ENCODE peak calls at places on chromosomes 1 and 21, in eight cellular contexts. One of them, this sample, is unnamed.
A peak's percentile ranks its signal among the peaks of the same experiment; 100 is the strongest.

GRCh38 chr21:43893536-43894205 is 28.6 kb downstream of the AGPAT3 start:
- ATAC-seq in activated T-cell treated with anti-CD3 and anti-CD28 coated beads, Interleukin-2, amount 50 U/mL, for 72 hours: peak; percentile 97
- ATAC-seq in naive thymus-derived CD8-positive, alpha-beta T cell: peak; percentile 68
- ATAC-seq in heart right ventricle: peak; percentile 69
- ATAC-seq in omental fat pad: no peak
- ATAC-seq in T-cell: peak; percentile 72
- ATAC-seq in activated B cell treated with CpG ODN at 0.5 μM for 24 hours: peak; percentile 57
- ATAC-seq in activated CD4-positive, alpha-beta T cell treated with anti-CD3 and anti-CD28 coated beads for 36 hours: peak; percentile 95
- ATAC-seq in this sample: peak; percentile 92

GRCh38 chr1:172442404-172442803 is 1.5 kb downstream of the PIGC start:
- ATAC-seq in activated T-cell treated with anti-CD3 and anti-CD28 coated beads, Interleukin-2, amount 50 U/mL, for 72 hours: no peak
- ATAC-seq in naive thymus-derived CD8-positive, alpha-beta T cell: no peak
- ATAC-seq in heart right ventricle: no peak
- ATAC-seq in omental fat pad: no peak
- ATAC-seq in T-cell: no peak
- ATAC-seq in activated B cell treated with CpG ODN at 0.5 μM for 24 hours: no peak
- ATAC-seq in activated CD4-positive, alpha-beta T cell treated with anti-CD3 and anti-CD28 coated beads for 36 hours: no peak
- ATAC-seq in this sample: no peak

GRCh38 chr1:34296059-34296458 is 119.4 kb downstream of the C1orf94 start:
- ATAC-seq in activated T-cell treated with anti-CD3 and anti-CD28 coated beads, Interleukin-2, amount 50 U/mL, for 72 hours: no peak
- ATAC-seq in naive thymus-derived CD8-positive, alpha-beta T cell: no peak
- ATAC-seq in heart right ventricle: no peak
- ATAC-seq in omental fat pad: no peak
- ATAC-seq in T-cell: no peak
- ATAC-seq in activated B cell treated with CpG ODN at 0.5 μM for 24 hours: no peak
- ATAC-seq in activated CD4-positive, alpha-beta T cell treated with anti-CD3 and anti-CD28 coated beads for 36 hours: no peak
- ATAC-seq in this sample: no peak

GRCh38 chr1:38113080-38113743 is 66.6 kb upstream of the POU3F1 start:
- ATAC-seq in activated T-cell treated with anti-CD3 and anti-CD28 coated beads, Interleukin-2, amount 50 U/mL, for 72 hours: no peak
- ATAC-seq in naive thymus-derived CD8-positive, alpha-beta T cell: no peak
- ATAC-seq in heart right ventricle: no peak
- ATAC-seq in omental fat pad: no peak
- ATAC-seq in T-cell: no peak
- ATAC-seq in activated B cell treated with CpG ODN at 0.5 μM for 24 hours: no peak
- ATAC-seq in activated CD4-positive, alpha-beta T cell treated with anti-CD3 and anti-CD28 coated beads for 36 hours: no peak
- ATAC-seq in this sample: no peak

GRCh38 chr1:179770887-179771502 is 27.9 kb downstream of the FAM163A start:
- ATAC-seq in activated T-cell treated with anti-CD3 and anti-CD28 coated beads, Interleukin-2, amount 50 U/mL, for 72 hours: no peak
- ATAC-seq in naive thymus-derived CD8-positive, alpha-beta T cell: no peak
- ATAC-seq in heart right ventricle: no peak
- ATAC-seq in omental fat pad: no peak
- ATAC-seq in T-cell: no peak
- ATAC-seq in activated B cell treated with CpG ODN at 0.5 μM for 24 hours: no peak
- ATAC-seq in activated CD4-positive, alpha-beta T cell treated with anti-CD3 and anti-CD28 coated beads for 36 hours: no peak
- ATAC-seq in this sample: no peak

GRCh38 chr1:30760596-30761311 is 3.2 kb upstream of the LAPTM5 start:
- ATAC-seq in activated T-cell treated with anti-CD3 and anti-CD28 coated beads, Interleukin-2, amount 50 U/mL, for 72 hours: no peak
- ATAC-seq in naive thymus-derived CD8-positive, alpha-beta T cell: peak; percentile 12
- ATAC-seq in heart right ventricle: no peak
- ATAC-seq in omental fat pad: no peak
- ATAC-seq in T-cell: no peak
- ATAC-seq in activated B cell treated with CpG ODN at 0.5 μM for 24 hours: no peak
- ATAC-seq in activated CD4-positive, alpha-beta T cell treated with anti-CD3 and anti-CD28 coated beads for 36 hours: no peak
- ATAC-seq in this sample: no peak

GRCh38 chr1:76640092-76640491 is 227.2 kb upstream of the ST6GALNAC5 start:
- ATAC-seq in activated T-cell treated with anti-CD3 and anti-CD28 coated beads, Interleukin-2, amount 50 U/mL, for 72 hours: peak; percentile 55
- ATAC-seq in naive thymus-derived CD8-positive, alpha-beta T cell: no peak
- ATAC-seq in heart right ventricle: no peak
- ATAC-seq in omental fat pad: no peak
- ATAC-seq in T-cell: no peak
- ATAC-seq in activated B cell treated with CpG ODN at 0.5 μM for 24 hours: no peak
- ATAC-seq in activated CD4-positive, alpha-beta T cell treated with anti-CD3 and anti-CD28 coated beads for 36 hours: no peak
- ATAC-seq in this sample: no peak

GRCh38 chr1:100950776-100951175 is 54.9 kb downstream of the SLC30A7 start:
- ATAC-seq in activated T-cell treated with anti-CD3 and anti-CD28 coated beads, Interleukin-2, amount 50 U/mL, for 72 hours: no peak
- ATAC-seq in naive thymus-derived CD8-positive, alpha-beta T cell: no peak
- ATAC-seq in heart right ventricle: no peak
- ATAC-seq in omental fat pad: no peak
- ATAC-seq in T-cell: no peak
- ATAC-seq in activated B cell treated with CpG ODN at 0.5 μM for 24 hours: no peak
- ATAC-seq in activated CD4-positive, alpha-beta T cell treated with anti-CD3 and anti-CD28 coated beads for 36 hours: no peak
- ATAC-seq in this sample: no peak

GRCh38 chr1:59445040-59445439 is 148.1 kb downstream of the FGGY start:
- ATAC-seq in activated T-cell treated with anti-CD3 and anti-CD28 coated beads, Interleukin-2, amount 50 U/mL, for 72 hours: no peak
- ATAC-seq in naive thymus-derived CD8-positive, alpha-beta T cell: no peak
- ATAC-seq in heart right ventricle: no peak
- ATAC-seq in omental fat pad: peak; percentile 90
- ATAC-seq in T-cell: no peak
- ATAC-seq in activated B cell treated with CpG ODN at 0.5 μM for 24 hours: no peak
- ATAC-seq in activated CD4-positive, alpha-beta T cell treated with anti-CD3 and anti-CD28 coated beads for 36 hours: no peak
- ATAC-seq in this sample: no peak

GRCh38 chr1:237684236-237684635 is 206.5 kb downstream of the ZP4 start:
- ATAC-seq in activated T-cell treated with anti-CD3 and anti-CD28 coated beads, Interleukin-2, amount 50 U/mL, for 72 hours: no peak
- ATAC-seq in naive thymus-derived CD8-positive, alpha-beta T cell: no peak
- ATAC-seq in heart right ventricle: no peak
- ATAC-seq in omental fat pad: no peak
- ATAC-seq in T-cell: no peak
- ATAC-seq in activated B cell treated with CpG ODN at 0.5 μM for 24 hours: no peak
- ATAC-seq in activated CD4-positive, alpha-beta T cell treated with anti-CD3 and anti-CD28 coated beads for 36 hours: no peak
- ATAC-seq in this sample: no peak

GRCh38 chr1:87219141-87219540 is 109.5 kb upstream of the LMO4 start:
- ATAC-seq in activated T-cell treated with anti-CD3 and anti-CD28 coated beads, Interleukin-2, amount 50 U/mL, for 72 hours: no peak
- ATAC-seq in naive thymus-derived CD8-positive, alpha-beta T cell: no peak
- ATAC-seq in heart right ventricle: no peak
- ATAC-seq in omental fat pad: no peak
- ATAC-seq in T-cell: no peak
- ATAC-seq in activated B cell treated with CpG ODN at 0.5 μM for 24 hours: no peak
- ATAC-seq in activated CD4-positive, alpha-beta T cell treated with anti-CD3 and anti-CD28 coated beads for 36 hours: no peak
- ATAC-seq in this sample: no peak

GRCh38 chr1:22539510-22540118 is 23.7 kb upstream of the EPHA8 start:
- ATAC-seq in activated T-cell treated with anti-CD3 and anti-CD28 coated beads, Interleukin-2, amount 50 U/mL, for 72 hours: no peak
- ATAC-seq in naive thymus-derived CD8-positive, alpha-beta T cell: no peak
- ATAC-seq in heart right ventricle: no peak
- ATAC-seq in omental fat pad: no peak
- ATAC-seq in T-cell: peak; percentile 43
- ATAC-seq in activated B cell treated with CpG ODN at 0.5 μM for 24 hours: no peak
- ATAC-seq in activated CD4-positive, alpha-beta T cell treated with anti-CD3 and anti-CD28 coated beads for 36 hours: peak; percentile 23
- ATAC-seq in this sample: no peak

GRCh38 chr1:111990878-111991760 is 1.7 kb upstream of the KCND3 start:
- ATAC-seq in activated T-cell treated with anti-CD3 and anti-CD28 coated beads, Interleukin-2, amount 50 U/mL, for 72 hours: no peak
- ATAC-seq in naive thymus-derived CD8-positive, alpha-beta T cell: no peak
- ATAC-seq in heart right ventricle: peak; percentile 83
- ATAC-seq in omental fat pad: peak; percentile 78
- ATAC-seq in T-cell: no peak
- ATAC-seq in activated B cell treated with CpG ODN at 0.5 μM for 24 hours: no peak
- ATAC-seq in activated CD4-positive, alpha-beta T cell treated with anti-CD3 and anti-CD28 coated beads for 36 hours: peak; percentile 33
- ATAC-seq in this sample: no peak

GRCh38 chr1:62625415-62625814 is 28.1 kb downstream of the ANGPTL3 start:
- ATAC-seq in activated T-cell treated with anti-CD3 and anti-CD28 coated beads, Interleukin-2, amount 50 U/mL, for 72 hours: peak; percentile 80
- ATAC-seq in naive thymus-derived CD8-positive, alpha-beta T cell: no peak
- ATAC-seq in heart right ventricle: no peak
- ATAC-seq in omental fat pad: no peak
- ATAC-seq in T-cell: no peak
- ATAC-seq in activated B cell treated with CpG ODN at 0.5 μM for 24 hours: peak; percentile 57
- ATAC-seq in activated CD4-positive, alpha-beta T cell treated with anti-CD3 and anti-CD28 coated beads for 36 hours: peak; percentile 66
- ATAC-seq in this sample: peak; percentile 30

GRCh38 chr1:81801834-81802531 is 1.2 kb downstream of the ADGRL2 start:
- ATAC-seq in activated T-cell treated with anti-CD3 and anti-CD28 coated beads, Interleukin-2, amount 50 U/mL, for 72 hours: peak; percentile 29
- ATAC-seq in naive thymus-derived CD8-positive, alpha-beta T cell: no peak
- ATAC-seq in heart right ventricle: peak; percentile 11
- ATAC-seq in omental fat pad: peak; percentile 21
- ATAC-seq in T-cell: no peak
- ATAC-seq in activated B cell treated with CpG ODN at 0.5 μM for 24 hours: no peak
- ATAC-seq in activated CD4-positive, alpha-beta T cell treated with anti-CD3 and anti-CD28 coated beads for 36 hours: no peak
- ATAC-seq in this sample: no peak

GRCh38 chr1:201630582-201630981 is 91.7 kb downstream of the NAV1 start:
- ATAC-seq in activated T-cell treated with anti-CD3 and anti-CD28 coated beads, Interleukin-2, amount 50 U/mL, for 72 hours: no peak
- ATAC-seq in naive thymus-derived CD8-positive, alpha-beta T cell: no peak
- ATAC-seq in heart right ventricle: peak; percentile 43
- ATAC-seq in omental fat pad: no peak
- ATAC-seq in T-cell: no peak
- ATAC-seq in activated B cell treated with CpG ODN at 0.5 μM for 24 hours: no peak
- ATAC-seq in activated CD4-positive, alpha-beta T cell treated with anti-CD3 and anti-CD28 coated beads for 36 hours: no peak
- ATAC-seq in this sample: no peak

GRCh38 chr1:19010503-19010902 is 54.0 kb upstream of the IFFO2 start:
- ATAC-seq in activated T-cell treated with anti-CD3 and anti-CD28 coated beads, Interleukin-2, amount 50 U/mL, for 72 hours: no peak
- ATAC-seq in naive thymus-derived CD8-positive, alpha-beta T cell: no peak
- ATAC-seq in heart right ventricle: no peak
- ATAC-seq in omental fat pad: peak; percentile 5
- ATAC-seq in T-cell: no peak
- ATAC-seq in activated B cell treated with CpG ODN at 0.5 μM for 24 hours: no peak
- ATAC-seq in activated CD4-positive, alpha-beta T cell treated with anti-CD3 and anti-CD28 coated beads for 36 hours: no peak
- ATAC-seq in this sample: no peak

GRCh38 chr1:240092301-240093119 is 827 bp downstream of the FMN2 start:
- ATAC-seq in activated T-cell treated with anti-CD3 and anti-CD28 coated beads, Interleukin-2, amount 50 U/mL, for 72 hours: no peak
- ATAC-seq in naive thymus-derived CD8-positive, alpha-beta T cell: no peak
- ATAC-seq in heart right ventricle: peak; percentile 24
- ATAC-seq in omental fat pad: peak; percentile 68
- ATAC-seq in T-cell: no peak
- ATAC-seq in activated B cell treated with CpG ODN at 0.5 μM for 24 hours: no peak
- ATAC-seq in activated CD4-positive, alpha-beta T cell treated with anti-CD3 and anti-CD28 coated beads for 36 hours: no peak
- ATAC-seq in this sample: peak; percentile 10

GRCh38 chr1:78005347-78005722 is 596 bp downstream of the DNAJB4 start:
- ATAC-seq in activated T-cell treated with anti-CD3 and anti-CD28 coated beads, Interleukin-2, amount 50 U/mL, for 72 hours: no peak
- ATAC-seq in naive thymus-derived CD8-positive, alpha-beta T cell: no peak
- ATAC-seq in heart right ventricle: no peak
- ATAC-seq in omental fat pad: no peak
- ATAC-seq in T-cell: no peak
- ATAC-seq in activated B cell treated with CpG ODN at 0.5 μM for 24 hours: no peak
- ATAC-seq in activated CD4-positive, alpha-beta T cell treated with anti-CD3 and anti-CD28 coated beads for 36 hours: peak; percentile 7
- ATAC-seq in this sample: no peak

GRCh38 chr1:33436557-33437296 is 5.8 kb upstream of the PHC2 start:
- ATAC-seq in activated T-cell treated with anti-CD3 and anti-CD28 coated beads, Interleukin-2, amount 50 U/mL, for 72 hours: no peak
- ATAC-seq in naive thymus-derived CD8-positive, alpha-beta T cell: no peak
- ATAC-seq in heart right ventricle: no peak
- ATAC-seq in omental fat pad: no peak
- ATAC-seq in T-cell: no peak
- ATAC-seq in activated B cell treated with CpG ODN at 0.5 μM for 24 hours: no peak
- ATAC-seq in activated CD4-positive, alpha-beta T cell treated with anti-CD3 and anti-CD28 coated beads for 36 hours: no peak
- ATAC-seq in this sample: no peak

GRCh38 chr1:97094257-97094972 is 372.8 kb downstream of the PTBP2 start:
- ATAC-seq in activated T-cell treated with anti-CD3 and anti-CD28 coated beads, Interleukin-2, amount 50 U/mL, for 72 hours: no peak
- ATAC-seq in naive thymus-derived CD8-positive, alpha-beta T cell: no peak
- ATAC-seq in heart right ventricle: no peak
- ATAC-seq in omental fat pad: no peak
- ATAC-seq in T-cell: no peak
- ATAC-seq in activated B cell treated with CpG ODN at 0.5 μM for 24 hours: no peak
- ATAC-seq in activated CD4-positive, alpha-beta T cell treated with anti-CD3 and anti-CD28 coated beads for 36 hours: no peak
- ATAC-seq in this sample: no peak

GRCh38 chr1:233673146-233673946 is 59.4 kb downstream of the KCNK1 start:
- ATAC-seq in activated T-cell treated with anti-CD3 and anti-CD28 coated beads, Interleukin-2, amount 50 U/mL, for 72 hours: no peak
- ATAC-seq in naive thymus-derived CD8-positive, alpha-beta T cell: no peak
- ATAC-seq in heart right ventricle: no peak
- ATAC-seq in omental fat pad: peak; percentile 44
- ATAC-seq in T-cell: no peak
- ATAC-seq in activated B cell treated with CpG ODN at 0.5 μM for 24 hours: no peak
- ATAC-seq in activated CD4-positive, alpha-beta T cell treated with anti-CD3 and anti-CD28 coated beads for 36 hours: no peak
- ATAC-seq in this sample: no peak

GRCh38 chr1:17359031-17359430 is 13.0 kb upstream of the PADI6 start:
- ATAC-seq in activated T-cell treated with anti-CD3 and anti-CD28 coated beads, Interleukin-2, amount 50 U/mL, for 72 hours: no peak
- ATAC-seq in naive thymus-derived CD8-positive, alpha-beta T cell: no peak
- ATAC-seq in heart right ventricle: no peak
- ATAC-seq in omental fat pad: no peak
- ATAC-seq in T-cell: no peak
- ATAC-seq in activated B cell treated with CpG ODN at 0.5 μM for 24 hours: no peak
- ATAC-seq in activated CD4-positive, alpha-beta T cell treated with anti-CD3 and anti-CD28 coated beads for 36 hours: no peak
- ATAC-seq in this sample: no peak

GRCh38 chr1:214067853-214068703 is 80.3 kb downstream of the PROX1 start:
- ATAC-seq in activated T-cell treated with anti-CD3 and anti-CD28 coated beads, Interleukin-2, amount 50 U/mL, for 72 hours: no peak
- ATAC-seq in naive thymus-derived CD8-positive, alpha-beta T cell: no peak
- ATAC-seq in heart right ventricle: no peak
- ATAC-seq in omental fat pad: no peak
- ATAC-seq in T-cell: no peak
- ATAC-seq in activated B cell treated with CpG ODN at 0.5 μM for 24 hours: no peak
- ATAC-seq in activated CD4-positive, alpha-beta T cell treated with anti-CD3 and anti-CD28 coated beads for 36 hours: no peak
- ATAC-seq in this sample: no peak

GRCh38 chr1:222897527-222898190 is 82.8 kb downstream of the DISP1 start:
- ATAC-seq in activated T-cell treated with anti-CD3 and anti-CD28 coated beads, Interleukin-2, amount 50 U/mL, for 72 hours: no peak
- ATAC-seq in naive thymus-derived CD8-positive, alpha-beta T cell: no peak
- ATAC-seq in heart right ventricle: no peak
- ATAC-seq in omental fat pad: no peak
- ATAC-seq in T-cell: no peak
- ATAC-seq in activated B cell treated with CpG ODN at 0.5 μM for 24 hours: no peak
- ATAC-seq in activated CD4-positive, alpha-beta T cell treated with anti-CD3 and anti-CD28 coated beads for 36 hours: no peak
- ATAC-seq in this sample: no peak

GRCh38 chr21:26115899-26116298 is 54.7 kb downstream of the APP start:
- ATAC-seq in activated T-cell treated with anti-CD3 and anti-CD28 coated beads, Interleukin-2, amount 50 U/mL, for 72 hours: no peak
- ATAC-seq in naive thymus-derived CD8-positive, alpha-beta T cell: no peak
- ATAC-seq in heart right ventricle: peak; percentile 38
- ATAC-seq in omental fat pad: no peak
- ATAC-seq in T-cell: no peak
- ATAC-seq in activated B cell treated with CpG ODN at 0.5 μM for 24 hours: no peak
- ATAC-seq in activated CD4-positive, alpha-beta T cell treated with anti-CD3 and anti-CD28 coated beads for 36 hours: no peak
- ATAC-seq in this sample: no peak

GRCh38 chr1:19980298-19980697 is 880 bp upstream of the PLA2G2A start:
- ATAC-seq in activated T-cell treated with anti-CD3 and anti-CD28 coated beads, Interleukin-2, amount 50 U/mL, for 72 hours: no peak
- ATAC-seq in naive thymus-derived CD8-positive, alpha-beta T cell: no peak
- ATAC-seq in heart right ventricle: no peak
- ATAC-seq in omental fat pad: no peak
- ATAC-seq in T-cell: no peak
- ATAC-seq in activated B cell treated with CpG ODN at 0.5 μM for 24 hours: no peak
- ATAC-seq in activated CD4-positive, alpha-beta T cell treated with anti-CD3 and anti-CD28 coated beads for 36 hours: no peak
- ATAC-seq in this sample: no peak

GRCh38 chr1:205748398-205749093 is 1.4 kb downstream of the NUCKS1 start:
- ATAC-seq in activated T-cell treated with anti-CD3 and anti-CD28 coated beads, Interleukin-2, amount 50 U/mL, for 72 hours: no peak
- ATAC-seq in naive thymus-derived CD8-positive, alpha-beta T cell: no peak
- ATAC-seq in heart right ventricle: no peak
- ATAC-seq in omental fat pad: peak; percentile 17
- ATAC-seq in T-cell: no peak
- ATAC-seq in activated B cell treated with CpG ODN at 0.5 μM for 24 hours: no peak
- ATAC-seq in activated CD4-positive, alpha-beta T cell treated with anti-CD3 and anti-CD28 coated beads for 36 hours: peak; percentile 15
- ATAC-seq in this sample: no peak

GRCh38 chr1:207022996-207023679 is 9.4 kb downstream of the C1orf116 start:
- ATAC-seq in activated T-cell treated with anti-CD3 and anti-CD28 coated beads, Interleukin-2, amount 50 U/mL, for 72 hours: no peak
- ATAC-seq in naive thymus-derived CD8-positive, alpha-beta T cell: no peak
- ATAC-seq in heart right ventricle: peak; percentile 13
- ATAC-seq in omental fat pad: no peak
- ATAC-seq in T-cell: no peak
- ATAC-seq in activated B cell treated with CpG ODN at 0.5 μM for 24 hours: no peak
- ATAC-seq in activated CD4-positive, alpha-beta T cell treated with anti-CD3 and anti-CD28 coated beads for 36 hours: no peak
- ATAC-seq in this sample: no peak

GRCh38 chr1:51799372-51799771 is 79.2 kb downstream of the NRDC start:
- ATAC-seq in activated T-cell treated with anti-CD3 and anti-CD28 coated beads, Interleukin-2, amount 50 U/mL, for 72 hours: no peak
- ATAC-seq in naive thymus-derived CD8-positive, alpha-beta T cell: no peak
- ATAC-seq in heart right ventricle: peak; percentile 89
- ATAC-seq in omental fat pad: no peak
- ATAC-seq in T-cell: no peak
- ATAC-seq in activated B cell treated with CpG ODN at 0.5 μM for 24 hours: peak; percentile 45
- ATAC-seq in activated CD4-positive, alpha-beta T cell treated with anti-CD3 and anti-CD28 coated beads for 36 hours: no peak
- ATAC-seq in this sample: no peak

GRCh38 chr1:88737338-88737927 is 53.4 kb downstream of the PKN2 start:
- ATAC-seq in activated T-cell treated with anti-CD3 and anti-CD28 coated beads, Interleukin-2, amount 50 U/mL, for 72 hours: no peak
- ATAC-seq in naive thymus-derived CD8-positive, alpha-beta T cell: no peak
- ATAC-seq in heart right ventricle: no peak
- ATAC-seq in omental fat pad: peak; percentile 23
- ATAC-seq in T-cell: no peak
- ATAC-seq in activated B cell treated with CpG ODN at 0.5 μM for 24 hours: no peak
- ATAC-seq in activated CD4-positive, alpha-beta T cell treated with anti-CD3 and anti-CD28 coated beads for 36 hours: no peak
- ATAC-seq in this sample: no peak

GRCh38 chr1:50348449-50349241 is 74.6 kb downstream of the DMRTA2 start:
- ATAC-seq in activated T-cell treated with anti-CD3 and anti-CD28 coated beads, Interleukin-2, amount 50 U/mL, for 72 hours: peak; percentile 57
- ATAC-seq in naive thymus-derived CD8-positive, alpha-beta T cell: no peak
- ATAC-seq in heart right ventricle: peak; percentile 56
- ATAC-seq in omental fat pad: peak; percentile 64
- ATAC-seq in T-cell: no peak
- ATAC-seq in activated B cell treated with CpG ODN at 0.5 μM for 24 hours: peak; percentile 34
- ATAC-seq in activated CD4-positive, alpha-beta T cell treated with anti-CD3 and anti-CD28 coated beads for 36 hours: peak; percentile 81
- ATAC-seq in this sample: no peak

GRCh38 chr21:42622284-42622683 is 31.1 kb upstream of the PDE9A start:
- ATAC-seq in activated T-cell treated with anti-CD3 and anti-CD28 coated beads, Interleukin-2, amount 50 U/mL, for 72 hours: no peak
- ATAC-seq in naive thymus-derived CD8-positive, alpha-beta T cell: no peak
- ATAC-seq in heart right ventricle: no peak
- ATAC-seq in omental fat pad: no peak
- ATAC-seq in T-cell: no peak
- ATAC-seq in activated B cell treated with CpG ODN at 0.5 μM for 24 hours: no peak
- ATAC-seq in activated CD4-positive, alpha-beta T cell treated with anti-CD3 and anti-CD28 coated beads for 36 hours: no peak
- ATAC-seq in this sample: no peak

GRCh38 chr1:2539312-2539907 is 9.3 kb upstream of the HES5 start:
- ATAC-seq in activated T-cell treated with anti-CD3 and anti-CD28 coated beads, Interleukin-2, amount 50 U/mL, for 72 hours: peak; percentile 53
- ATAC-seq in naive thymus-derived CD8-positive, alpha-beta T cell: no peak
- ATAC-seq in heart right ventricle: no peak
- ATAC-seq in omental fat pad: no peak
- ATAC-seq in T-cell: peak; percentile 40
- ATAC-seq in activated B cell treated with CpG ODN at 0.5 μM for 24 hours: peak; percentile 77
- ATAC-seq in activated CD4-positive, alpha-beta T cell treated with anti-CD3 and anti-CD28 coated beads for 36 hours: peak; percentile 72
- ATAC-seq in this sample: peak; percentile 31

This sample was measured in activated CD4-positive, CD25-positive, alpha-beta regulatory T cell treated with anti-CD3 and anti-CD28 coated beads, Interleukin-2, amount 50 U/mL, for 24 hours.